ENCODE peak calls at places on chromosomes 3 and 15, in eight cellular contexts. One of them, this sample, is unnamed.

GRCh38 chr15:23570466-23570865 is 5.0 kb downstream of the MKRN3 start:
- DNase-seq in stomach: no peak
- DNase-seq in A172: no peak
- DNase-seq in HT-29: no peak
- DNase-seq in ELR: no peak
- DNase-seq in nephron progenitor cell: no peak
- DNase-seq in fibroblast of the aortic adventitia: no peak
- DNase-seq in progenitor cell of endocrine pancreas: no peak
- DNase-seq in this sample: no peak

GRCh38 chr3:61505197-61505596 is 56.2 kb upstream of the PTPRG start:
- DNase-seq in stomach: no peak
- DNase-seq in A172: no peak
- DNase-seq in HT-29: no peak
- DNase-seq in ELR: no peak
- DNase-seq in nephron progenitor cell: no peak
- DNase-seq in fibroblast of the aortic adventitia: no peak
- DNase-seq in progenitor cell of endocrine pancreas: no peak
- DNase-seq in this sample: no peak

GRCh38 chr3:99246010-99246654 is 344.6 kb upstream of the DCBLD2 start:
- DNase-seq in stomach: no peak
- DNase-seq in A172: peak; percentile 76
- DNase-seq in HT-29: peak; percentile 29
- DNase-seq in ELR: peak; percentile 52
- DNase-seq in nephron progenitor cell: no peak
- DNase-seq in fibroblast of the aortic adventitia: no peak
- DNase-seq in progenitor cell of endocrine pancreas: no peak
- DNase-seq in this sample: no peak

GRCh38 chr15:64092864-64093626 is 593 bp downstream of the CIAO2A start:
- DNase-seq in stomach: peak; percentile 50
- DNase-seq in A172: peak; percentile 42
- DNase-seq in HT-29: peak; percentile 76
- DNase-seq in ELR: peak; percentile 64
- DNase-seq in nephron progenitor cell: peak; percentile 36
- DNase-seq in fibroblast of the aortic adventitia: peak; percentile 55
- DNase-seq in progenitor cell of endocrine pancreas: peak; percentile 15
- DNase-seq in this sample: peak; percentile 34

GRCh38 chr3:194691481-194692281 is 6.0 kb downstream of the FAM43A start:
- DNase-seq in stomach: peak; percentile 14
- DNase-seq in A172: no peak
- DNase-seq in HT-29: no peak
- DNase-seq in ELR: no peak
- DNase-seq in nephron progenitor cell: peak; percentile 30
- DNase-seq in fibroblast of the aortic adventitia: no peak
- DNase-seq in progenitor cell of endocrine pancreas: no peak
- DNase-seq in this sample: no peak

GRCh38 chr15:52076889-52077781 is 35.4 kb downstream of the BCL2L10 start:
- DNase-seq in stomach: no peak
- DNase-seq in A172: peak; percentile 74
- DNase-seq in HT-29: no peak
- DNase-seq in ELR: peak; percentile 85
- DNase-seq in nephron progenitor cell: no peak
- DNase-seq in fibroblast of the aortic adventitia: peak; percentile 51
- DNase-seq in progenitor cell of endocrine pancreas: no peak
- DNase-seq in this sample: no peak

GRCh38 chr3:181383760-181384159 is 328.0 kb upstream of the SOX2 start:
- DNase-seq in stomach: no peak
- DNase-seq in A172: no peak
- DNase-seq in HT-29: no peak
- DNase-seq in ELR: no peak
- DNase-seq in nephron progenitor cell: no peak
- DNase-seq in fibroblast of the aortic adventitia: no peak
- DNase-seq in progenitor cell of endocrine pancreas: no peak
- DNase-seq in this sample: no peak

GRCh38 chr3:190580443-190580842 is 66.6 kb downstream of the IL1RAP start:
- DNase-seq in stomach: no peak
- DNase-seq in A172: no peak
- DNase-seq in HT-29: no peak
- DNase-seq in ELR: no peak
- DNase-seq in nephron progenitor cell: no peak
- DNase-seq in fibroblast of the aortic adventitia: no peak
- DNase-seq in progenitor cell of endocrine pancreas: no peak
- DNase-seq in this sample: no peak

GRCh38 chr3:185645596-185646381 is 59.7 kb downstream of the SENP2 start:
- DNase-seq in stomach: no peak
- DNase-seq in A172: no peak
- DNase-seq in HT-29: no peak
- DNase-seq in ELR: no peak
- DNase-seq in nephron progenitor cell: peak; percentile 55
- DNase-seq in fibroblast of the aortic adventitia: no peak
- DNase-seq in progenitor cell of endocrine pancreas: no peak
- DNase-seq in this sample: no peak

GRCh38 chr15:64905119-64905831 is 6.4 kb upstream of the ANKDD1A start:
- DNase-seq in stomach: peak; percentile 73
- DNase-seq in A172: no peak
- DNase-seq in HT-29: peak; percentile 59
- DNase-seq in ELR: peak; percentile 79
- DNase-seq in nephron progenitor cell: peak; percentile 81
- DNase-seq in fibroblast of the aortic adventitia: peak; percentile 65
- DNase-seq in progenitor cell of endocrine pancreas: peak; percentile 72
- DNase-seq in this sample: peak; percentile 79